ENCODE peak calls at places on chromosomes 3 and 15, in four cellular contexts. H is kidney tubule cell, R is AG09309, U is myocyte. L is an unnamed sample.

GRCh38 chr3:55604414-55604813 is 117.3 kb upstream of the WNT5A start:
- DNase-seq in H (no peak), R (no peak), U (no peak), L (no peak)

GRCh38 chr3:36944012-36944640 is 728 bp downstream of the TRANK1 start:
- DNase-seq in H (peak), R (no peak), U (peak), L (no peak)

GRCh38 chr15:31442203-31443090 is 115.8 kb downstream of the KLF13 start:
- DNase-seq in H (peak), R (peak), U (peak), L (peak)

GRCh38 chr3:47103619-47104018 is 60.3 kb downstream of the SETD2 start:
- DNase-seq in H (no peak), R (no peak), U (no peak), L (no peak)

GRCh38 chr3:52248165-52248541 is 2.6 kb downstream of the PPM1M start:
- DNase-seq in H (no peak), R (no peak), U (no peak), L (no peak)

GRCh38 chr3:126356373-126357298 is 572 bp downstream of the KLF15 start:
- DNase-seq in H (no peak), R (no peak), U (peak), L (peak)

GRCh38 chr3:111227216-111227615 is 155.6 kb downstream of the NECTIN3 start:
- DNase-seq in H (peak), R (peak), U (peak), L (no peak)

GRCh38 chr15:28914483-28915023 is 28.8 kb downstream of the APBA2 start:
- DNase-seq in H (no peak), R (no peak), U (no peak), L (no peak)

GRCh38 chr15:64151727-64152506 is at the start of gene SNX22:
- DNase-seq in H (no peak), R (no peak), U (no peak), L (no peak)

GRCh38 chr15:32855942-32856341 is 138.1 kb downstream of the GREM1 start:
- DNase-seq in H (peak), R (peak), U (peak), L (peak)

GRCh38 chr3:13404625-13405452 is 15.3 kb downstream of the NUP210 start:
- DNase-seq in H (no peak), R (no peak), U (no peak), L (no peak)

GRCh38 chr3:101676219-101676764 is 640 bp downstream of the ZBTB11 start:
- DNase-seq in H (peak), R (peak), U (peak), L (peak)

GRCh38 chr3:57446318-57446841 is 97.8 kb downstream of the DNAH12 start:
- DNase-seq in H (no peak), R (peak), U (peak), L (no peak)

GRCh38 chr15:28930476-28931291 is 44.9 kb downstream of the APBA2 start:
- DNase-seq in H (no peak), R (no peak), U (no peak), L (no peak)

GRCh38 chr3:164401923-164402322 is 676.4 kb downstream of the SI start:
- DNase-seq in H (no peak), R (no peak), U (no peak), L (no peak)

GRCh38 chr3:146431240-146431639 is 38.1 kb downstream of the PLSCR2 start:
- DNase-seq in H (no peak), R (no peak), U (no peak), L (no peak)

GRCh38 chr3:128492353-128493220 is at the start of gene GATA2:
- DNase-seq in H (peak), R (no peak), U (no peak), L (no peak)

GRCh38 chr3:195172285-195172684 is 98.7 kb downstream of the XXYLT1 start:
- DNase-seq in H (peak), R (no peak), U (no peak), L (no peak)

GRCh38 chr3:125602752-125603649 is 7.7 kb upstream of the OSBPL11 start:
- DNase-seq in H (peak), R (peak), U (peak), L (peak)

GRCh38 chr15:64536244-64536836 is 76.0 kb downstream of the ZNF609 start:
- DNase-seq in H (peak), R (peak), U (peak), L (peak)

GRCh38 chr3:194685723-194686413 is at the start of gene FAM43A:
- DNase-seq in H (peak), R (peak), U (peak), L (peak)

GRCh38 chr15:59953392-59953883 is 50.7 kb upstream of the FOXB1 start:
- DNase-seq in H (peak), R (no peak), U (no peak), L (no peak)

GRCh38 chr15:55627730-55628368 is 39.7 kb upstream of the PYGO1 start:
- DNase-seq in H (peak), R (peak), U (peak), L (peak)

GRCh38 chr3:193812791-193813505 is 219.9 kb downstream of the OPA1 start:
- DNase-seq in H (no peak), R (no peak), U (no peak), L (no peak)

GRCh38 chr3:172189213-172189612 is 149.8 kb downstream of the FNDC3B start:
- DNase-seq in H (no peak), R (no peak), U (no peak), L (no peak)

GRCh38 chr15:85694086-85694485 is 100.6 kb downstream of the KLHL25 start:
- DNase-seq in H (no peak), R (no peak), U (no peak), L (no peak)

GRCh38 chr15:77550275-77551251 is 82.1 kb downstream of the LINGO1 start:
- DNase-seq in H (no peak), R (no peak), U (no peak), L (no peak)

GRCh38 chr15:98580577-98580976 is 67.8 kb upstream of the IGF1R start:
- DNase-seq in H (no peak), R (no peak), U (peak), L (no peak)

GRCh38 chr15:65583701-65584100 is 27.2 kb downstream of the INTS14 start:
- DNase-seq in H (peak), R (no peak), U (peak), L (no peak)

GRCh38 chr3:63559884-63560283 is 92.6 kb upstream of the SNTN start:
- DNase-seq in H (no peak), R (peak), U (no peak), L (no peak)

GRCh38 chr3:38555926-38556325 is 59.8 kb downstream of the EXOG start:
- DNase-seq in H (no peak), R (no peak), U (no peak), L (no peak)

GRCh38 chr15:80073197-80073596 is 13.7 kb downstream of the ZFAND6 start:
- DNase-seq in H (no peak), R (no peak), U (no peak), L (no peak)